ENCODE peak calls at places on chromosomes 6 and 20, in six cellular contexts. T is HepG2, E is endothelial cell of umbilical vein, K is A549, C is NB4, M is K562. N is an unnamed sample.

GRCh38 chr6:167919349-167919748 is 78.1 kb upstream of the KIF25 start:
- DNase-seq in T (no peak), E (no peak), K (no peak), C (no peak), M (no peak), N (no peak)

GRCh38 chr6:38493929-38494547 is 145.7 kb downstream of the BTBD9 start:
- DNase-seq in T (peak), E (peak), K (no peak), C (peak), M (peak), N (peak)

GRCh38 chr6:89269981-89270380 is 45.1 kb downstream of the GABRR2 start:
- DNase-seq in T (no peak), E (no peak), K (no peak), C (no peak), M (no peak), N (no peak)

GRCh38 chr6:133467231-133467981 is 226.2 kb downstream of the EYA4 start:
- DNase-seq in T (no peak), E (no peak), K (no peak), C (no peak), M (no peak), N (no peak)

GRCh38 chr20:37989601-37990001 is 43.7 kb downstream of the TTI1 start:
- DNase-seq in T (no peak), E (peak), K (no peak), C (no peak), M (no peak), N (no peak)

GRCh38 chr6:121826156-121826810 is 390.8 kb downstream of the GJA1 start:
- DNase-seq in T (no peak), E (peak), K (peak), C (peak), M (no peak), N (no peak)

GRCh38 chr20:48444249-48444648 is 383.6 kb downstream of the PREX1 start:
- DNase-seq in T (no peak), E (no peak), K (no peak), C (no peak), M (no peak), N (no peak)

GRCh38 chr20:1935696-1936366 is 40.6 kb downstream of the SIRPA start:
- DNase-seq in T (no peak), E (no peak), K (no peak), C (no peak), M (no peak), N (no peak)

GRCh38 chr20:6492396-6493055 is 275.0 kb upstream of the BMP2 start:
- DNase-seq in T (no peak), E (peak), K (no peak), C (peak), M (no peak), N (no peak)

GRCh38 chr6:79989641-79990040 is 14.8 kb upstream of the TTK start:
- DNase-seq in T (no peak), E (no peak), K (no peak), C (no peak), M (no peak), N (no peak)

GRCh38 chr20:57594092-57594911 is 25.9 kb downstream of the ZBP1 start:
- DNase-seq in T (peak), E (peak), K (peak), C (peak), M (peak), N (no peak)

GRCh38 chr6:134692008-134692407 is 257.9 kb downstream of the ALDH8A1 start:
- DNase-seq in T (no peak), E (no peak), K (no peak), C (no peak), M (no peak), N (no peak)

GRCh38 chr6:25498510-25498909 is 153.5 kb upstream of the SCGN start:
- DNase-seq in T (no peak), E (no peak), K (no peak), C (no peak), M (no peak), N (no peak)

GRCh38 chr6:33215761-33216649 is 7.7 kb downstream of the RING1 start:
- DNase-seq in T (no peak), E (no peak), K (no peak), C (peak), M (peak), N (no peak)

GRCh38 chr6:109513571-109514071 is 30.6 kb upstream of the ZBTB24 start:
- DNase-seq in T (no peak), E (peak), K (no peak), C (no peak), M (no peak), N (no peak)

GRCh38 chr6:24451581-24452041 is 37.8 kb downstream of the GPLD1 start:
- DNase-seq in T (no peak), E (no peak), K (no peak), C (no peak), M (no peak), N (no peak)

GRCh38 chr6:132962936-132963579 is 148.7 kb downstream of the RPS12 start:
- DNase-seq in T (peak), E (peak), K (peak), C (peak), M (peak), N (no peak)

GRCh38 chr6:11279213-11279780 is 46.8 kb upstream of the NEDD9 start:
- DNase-seq in T (no peak), E (no peak), K (no peak), C (no peak), M (no peak), N (no peak)

GRCh38 chr6:119628691-119629621 is 279.4 kb upstream of the MAN1A1 start:
- DNase-seq in T (no peak), E (no peak), K (no peak), C (no peak), M (no peak), N (no peak)

GRCh38 chr6:119637768-119638167 is 288.2 kb upstream of the MAN1A1 start:
- DNase-seq in T (no peak), E (no peak), K (no peak), C (no peak), M (no peak), N (no peak)

GRCh38 chr6:119630561-119631192 is 281.1 kb upstream of the MAN1A1 start:
- DNase-seq in T (no peak), E (no peak), K (no peak), C (peak), M (no peak), N (no peak)

GRCh38 chr6:119636060-119636459 is 286.5 kb upstream of the MAN1A1 start:
- DNase-seq in T (no peak), E (no peak), K (no peak), C (no peak), M (no peak), N (no peak)

DNA sequence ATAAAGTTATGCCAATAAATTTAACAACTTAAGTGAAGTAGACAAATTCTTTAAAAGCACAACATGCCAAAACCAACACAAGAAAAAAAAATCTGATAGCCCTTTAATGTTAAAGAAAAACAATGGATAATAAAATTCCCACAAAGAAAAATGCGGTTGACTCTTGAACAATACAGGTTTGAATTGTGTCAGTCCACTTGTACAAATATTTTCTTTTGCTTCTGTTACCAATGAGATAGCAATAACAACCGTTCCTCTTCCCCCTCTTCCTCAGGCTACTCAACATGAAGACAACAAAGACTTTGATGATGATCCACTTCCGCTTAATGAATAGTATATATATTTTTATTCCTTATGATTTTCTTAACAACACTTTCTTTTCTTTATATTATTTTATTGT is 283.9 kb upstream of the MAN1A1 start:
- DNase-seq in T (no peak), E (peak), K (no peak), C (no peak), M (no peak), N (no peak)
- TF ChIP-seq MYC in T (no peak), E (no peak), K (no peak), C (no peak), M (no peak), N (no peak)

GRCh38 chr6:163415620-163416379 is 1.3 kb downstream of the QKI start:
- DNase-seq in T (peak), E (peak), K (peak), C (peak), M (peak), N (peak)
- TF ChIP-seq MYC in T (peak), E (no peak), K (no peak), C (no peak), M (peak), N (no peak)

DNA sequence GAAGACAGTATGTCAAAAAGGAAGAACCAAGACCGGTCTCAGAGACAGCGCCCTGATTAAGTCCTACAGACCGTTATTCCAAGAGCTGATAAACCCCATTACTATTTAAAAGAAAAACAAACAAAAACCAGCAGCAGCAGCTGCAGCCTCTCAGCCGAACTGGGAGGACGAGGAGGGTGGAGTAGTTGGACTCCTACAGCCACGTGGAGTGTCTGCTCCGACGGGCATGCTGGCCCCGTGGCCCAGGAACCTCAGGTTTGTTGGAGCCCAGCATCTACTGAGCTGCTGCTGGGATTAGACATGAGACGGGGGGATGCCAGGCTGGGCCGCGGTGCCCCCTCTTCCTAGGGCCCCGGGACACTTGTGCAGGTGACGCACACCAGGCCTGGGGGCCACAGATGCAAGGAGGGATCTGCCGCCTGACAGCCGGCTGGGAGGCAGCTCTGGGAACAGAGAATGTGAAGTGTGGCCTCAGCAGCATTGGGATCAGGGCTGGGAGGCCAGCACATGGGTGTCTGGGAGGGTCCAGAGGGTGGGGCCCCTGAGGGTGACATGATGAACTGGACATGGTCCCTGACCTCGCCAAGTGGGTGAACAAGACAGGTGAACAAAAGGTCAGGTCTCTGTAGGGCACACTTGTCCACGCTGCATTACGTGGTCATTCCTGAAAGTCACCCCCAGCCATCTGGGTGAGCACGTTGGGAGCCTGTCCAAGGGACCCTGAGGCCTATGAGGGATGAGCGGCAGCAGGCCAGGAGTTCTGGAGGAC is 2.9 kb upstream of the ZBTB46 start:
- DNase-seq in T (no peak), E (no peak), K (no peak), C (peak), M (no peak), N (no peak)
- TF ChIP-seq MYC in T (peak), E (no peak), K (no peak), C (no peak), M (no peak), N (no peak)

DNA sequence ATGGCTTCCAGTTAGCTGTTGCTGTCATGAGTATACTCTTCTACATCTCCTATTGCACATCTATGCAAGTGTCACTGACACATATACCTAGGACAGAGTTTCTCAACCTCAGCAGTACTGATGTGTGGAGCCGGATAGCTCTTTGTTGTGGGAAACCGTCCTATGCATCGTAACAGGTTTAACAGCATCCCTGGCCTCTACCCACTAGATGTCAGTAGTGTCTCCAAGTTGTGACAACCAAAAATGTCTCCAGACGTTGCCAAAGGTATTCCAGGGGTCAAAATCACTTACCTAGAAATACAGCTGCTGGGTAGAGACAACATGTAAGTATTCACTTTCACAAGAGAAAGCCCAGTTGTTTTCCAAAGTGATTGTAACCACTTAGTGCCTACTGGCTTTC is 637.6 kb downstream of the RNF144B start:
- DNase-seq in T (peak), E (no peak), K (peak), C (peak), M (no peak), N (no peak)
- TF ChIP-seq MYC in T (no peak), E (no peak), K (no peak), C (no peak), M (no peak), N (no peak)